ENCODE peak calls at places on chromosomes 6 and 20, in ten cellular contexts. X is HT-29, D is HFF-Myc, A is NCI-H1694 treated with DMSO at 0.1 percent for 48 hours, C is AG09319, P is NCI-H1105, U is NCI-H1048, Y is mesenteric fat pad, Z is spleen, B is left ventricle myocardium inferior. E is an unnamed sample.

GRCh38 chr20:44780226-44780625 is 30.1 kb downstream of the RIMS4 start:
- DNase-seq in X (peak; percentile 76), D (peak; percentile 27), A (no peak), C (peak; percentile 8), P (no peak), U (peak; percentile 13), Y (no peak), Z (peak; percentile 17), B (peak; percentile 20), E (peak; percentile 2)

GRCh38 chr6:92468066-92468465 is 951.3 kb downstream of the EPHA7 start:
- DNase-seq in X (no peak), D (no peak), A (no peak), C (no peak), P (no peak), U (no peak), Y (no peak), Z (no peak), B (no peak), E (no peak)

GRCh38 chr20:44068780-44069191 is 118.2 kb downstream of the JPH2 start:
- DNase-seq in X (no peak), D (no peak), A (no peak), C (no peak), P (no peak), U (no peak), Y (peak; percentile 89), Z (peak; percentile 89), B (no peak), E (no peak)

GRCh38 chr6:36040958-36041357 is 13.3 kb downstream of the MAPK14 start:
- DNase-seq in X (no peak), D (no peak), A (no peak), C (no peak), P (no peak), U (no peak), Y (no peak), Z (no peak), B (no peak), E (no peak)

GRCh38 chr20:45968081-45968671 is 3.8 kb downstream of the ZNF335 start:
- DNase-seq in X (no peak), D (no peak), A (no peak), C (no peak), P (no peak), U (no peak), Y (peak; percentile 85), Z (no peak), B (no peak), E (no peak)

GRCh38 chr6:105894556-105894955 is 191.6 kb upstream of the PRDM1 start:
- DNase-seq in X (no peak), D (no peak), A (no peak), C (no peak), P (no peak), U (no peak), Y (no peak), Z (no peak), B (no peak), E (no peak)

GRCh38 chr6:137808836-137809315 is 58.2 kb upstream of the TNFAIP3 start:
- DNase-seq in X (no peak), D (no peak), A (no peak), C (no peak), P (no peak), U (no peak), Y (no peak), Z (no peak), B (no peak), E (no peak)

GRCh38 chr6:7418238-7418905 is 28.8 kb downstream of the RIOK1 start:
- DNase-seq in X (no peak), D (no peak), A (no peak), C (no peak), P (no peak), U (no peak), Y (no peak), Z (no peak), B (no peak), E (no peak)

GRCh38 chr20:36806049-36806448 is 32.5 kb upstream of the DSN1 start:
- DNase-seq in X (no peak), D (no peak), A (no peak), C (no peak), P (no peak), U (no peak), Y (no peak), Z (no peak), B (no peak), E (no peak)

GRCh38 chr6:166936079-166936787 is 20.1 kb downstream of the RNASET2 start:
- DNase-seq in X (no peak), D (no peak), A (no peak), C (no peak), P (no peak), U (no peak), Y (peak; percentile 88), Z (peak; percentile 89), B (no peak), E (no peak)

GRCh38 chr6:89412071-89413005 is at the start of gene RRAGD:
- DNase-seq in X (no peak), D (no peak), A (peak; percentile 49), C (no peak), P (peak; percentile 62), U (no peak), Y (peak; percentile 90), Z (peak; percentile 91), B (peak; percentile 78), E (no peak)

GRCh38 chr6:130696806-130697205 is 130.4 kb upstream of the SMLR1 start:
- DNase-seq in X (no peak), D (no peak), A (no peak), C (no peak), P (no peak), U (no peak), Y (no peak), Z (no peak), B (no peak), E (no peak)

GRCh38 chr6:169848946-169849345 is 97.5 kb downstream of the ERMARD start:
- DNase-seq in X (no peak), D (no peak), A (no peak), C (no peak), P (no peak), U (no peak), Y (peak; percentile 73), Z (peak; percentile 64), B (no peak), E (no peak)

GRCh38 chr6:11033825-11034224 is 10.3 kb downstream of the ELOVL2 start:
- DNase-seq in X (no peak), D (no peak), A (no peak), C (peak; percentile 15), P (no peak), U (no peak), Y (no peak), Z (no peak), B (no peak), E (no peak)